ENCODE peak calls at places on chromosome 6, in ten cellular contexts. One of them, this sample, is unnamed.

GRCh38 chr6:99588618-99589289 is 17.9 kb upstream of the PRDM13 start:
- DNase-seq in OCI-LY7: no peak
- DNase-seq in cardiac muscle cell: peak; percentile 83
- DNase-seq in AG08395: peak; percentile 75
- DNase-seq in brain pericyte: no peak
- DNase-seq in lower leg skin: peak; percentile 51
- DNase-seq in H7: peak; percentile 84
- DNase-seq in GM03348: peak; percentile 77
- DNase-seq in colonic mucosa: peak; percentile 65
- DNase-seq in M059J: peak; percentile 68
- DNase-seq in this sample: peak; percentile 75

GRCh38 chr6:151260191-151260590 is 20.4 kb downstream of the AKAP12 start:
- DNase-seq in brain pericyte: no peak
- DNase-seq in AG08395: no peak
- DNase-seq in cardiac muscle cell: no peak
- DNase-seq in H7: no peak
- DNase-seq in GM03348: no peak
- DNase-seq in OCI-LY7: no peak
- DNase-seq in colonic mucosa: no peak
- DNase-seq in M059J: no peak
- DNase-seq in lower leg skin: no peak
- DNase-seq in this sample: no peak

GRCh38 chr6:150934380-150934779 is 68.9 kb downstream of the MTHFD1L start:
- DNase-seq in GM03348: peak; percentile 72
- DNase-seq in lower leg skin: no peak
- DNase-seq in colonic mucosa: no peak
- DNase-seq in AG08395: peak; percentile 82
- DNase-seq in H7: no peak
- DNase-seq in OCI-LY7: no peak
- DNase-seq in brain pericyte: no peak
- DNase-seq in M059J: peak; percentile 84
- DNase-seq in cardiac muscle cell: no peak
- DNase-seq in this sample: no peak

GRCh38 chr6:21098744-21099143 is 494.8 kb upstream of the SOX4 start:
- DNase-seq in AG08395: no peak
- DNase-seq in H7: no peak
- DNase-seq in lower leg skin: no peak
- DNase-seq in M059J: no peak
- DNase-seq in OCI-LY7: no peak
- DNase-seq in colonic mucosa: no peak
- DNase-seq in brain pericyte: no peak
- DNase-seq in cardiac muscle cell: no peak
- DNase-seq in GM03348: no peak
- DNase-seq in this sample: no peak

GRCh38 chr6:159979136-159979874 is 10.4 kb downstream of the IGF2R start:
- DNase-seq in brain pericyte: no peak
- DNase-seq in AG08395: peak; percentile 44
- DNase-seq in M059J: peak; percentile 91
- DNase-seq in GM03348: peak; percentile 50
- DNase-seq in lower leg skin: no peak
- DNase-seq in colonic mucosa: peak; percentile 59
- DNase-seq in H7: peak; percentile 51
- DNase-seq in OCI-LY7: peak; percentile 80
- DNase-seq in cardiac muscle cell: peak; percentile 42
- DNase-seq in this sample: peak; percentile 43

GRCh38 chr6:14284969-14285368 is 167.4 kb downstream of the CD83 start:
- DNase-seq in lower leg skin: no peak
- DNase-seq in cardiac muscle cell: no peak
- DNase-seq in AG08395: no peak
- DNase-seq in OCI-LY7: no peak
- DNase-seq in brain pericyte: no peak
- DNase-seq in GM03348: no peak
- DNase-seq in H7: no peak
- DNase-seq in colonic mucosa: no peak
- DNase-seq in M059J: no peak
- DNase-seq in this sample: no peak

GRCh38 chr6:166173292-166173951 is 5.8 kb upstream of the TBXT start:
- DNase-seq in M059J: no peak
- DNase-seq in brain pericyte: no peak
- DNase-seq in cardiac muscle cell: peak; percentile 61
- DNase-seq in AG08395: no peak
- DNase-seq in OCI-LY7: peak; percentile 54
- DNase-seq in H7: peak; percentile 71
- DNase-seq in colonic mucosa: no peak
- DNase-seq in lower leg skin: no peak
- DNase-seq in GM03348: no peak
- DNase-seq in this sample: no peak

GRCh38 chr6:98946877-98947410 is 802 bp downstream of the FBXL4 start:
- DNase-seq in lower leg skin: no peak
- DNase-seq in brain pericyte: no peak
- DNase-seq in OCI-LY7: peak; percentile 73
- DNase-seq in M059J: peak; percentile 22
- DNase-seq in colonic mucosa: peak; percentile 50
- DNase-seq in AG08395: no peak
- DNase-seq in GM03348: no peak
- DNase-seq in H7: no peak
- DNase-seq in cardiac muscle cell: no peak
- DNase-seq in this sample: peak; percentile 45

GRCh38 chr6:52191824-52192223 is 5.6 kb downstream of the IL17A start:
- DNase-seq in AG08395: no peak
- DNase-seq in lower leg skin: no peak
- DNase-seq in brain pericyte: no peak
- DNase-seq in GM03348: no peak
- DNase-seq in OCI-LY7: no peak
- DNase-seq in H7: no peak
- DNase-seq in cardiac muscle cell: no peak
- DNase-seq in colonic mucosa: no peak
- DNase-seq in M059J: no peak
- DNase-seq in this sample: no peak

GRCh38 chr6:143279385-143279784 is 171.1 kb downstream of the ADAT2 start:
- DNase-seq in lower leg skin: no peak
- DNase-seq in cardiac muscle cell: peak; percentile 23
- DNase-seq in brain pericyte: no peak
- DNase-seq in colonic mucosa: no peak
- DNase-seq in OCI-LY7: peak; percentile 3
- DNase-seq in M059J: peak; percentile 51
- DNase-seq in AG08395: peak; percentile 37
- DNase-seq in GM03348: peak; percentile 28
- DNase-seq in H7: peak; percentile 35
- DNase-seq in this sample: no peak

GRCh38 chr6:109296305-109296915 is 85.9 kb downstream of the CD164 start:
- DNase-seq in OCI-LY7: no peak
- DNase-seq in brain pericyte: no peak
- DNase-seq in AG08395: no peak
- DNase-seq in H7: no peak
- DNase-seq in cardiac muscle cell: no peak
- DNase-seq in colonic mucosa: peak; percentile 75
- DNase-seq in M059J: peak; percentile 30
- DNase-seq in GM03348: no peak
- DNase-seq in lower leg skin: no peak
- DNase-seq in this sample: no peak

GRCh38 chr6:129267028-129267427 is 384.1 kb downstream of the LAMA2 start:
- DNase-seq in cardiac muscle cell: no peak
- DNase-seq in GM03348: no peak
- DNase-seq in M059J: no peak
- DNase-seq in brain pericyte: no peak
- DNase-seq in colonic mucosa: no peak
- DNase-seq in lower leg skin: no peak
- DNase-seq in OCI-LY7: no peak
- DNase-seq in AG08395: no peak
- DNase-seq in H7: no peak
- DNase-seq in this sample: no peak

GRCh38 chr6:89734526-89734925 is 85.1 kb downstream of the MDN1 start:
- DNase-seq in cardiac muscle cell: no peak
- DNase-seq in AG08395: no peak
- DNase-seq in colonic mucosa: no peak
- DNase-seq in lower leg skin: no peak
- DNase-seq in OCI-LY7: no peak
- DNase-seq in M059J: peak; percentile 2
- DNase-seq in brain pericyte: no peak
- DNase-seq in H7: no peak
- DNase-seq in GM03348: no peak
- DNase-seq in this sample: no peak

GRCh38 chr6:164531745-164532144 is 777.7 kb downstream of the C6orf118 start:
- DNase-seq in M059J: peak; percentile 13
- DNase-seq in colonic mucosa: no peak
- DNase-seq in AG08395: peak; percentile 19
- DNase-seq in OCI-LY7: no peak
- DNase-seq in GM03348: no peak
- DNase-seq in brain pericyte: no peak
- DNase-seq in cardiac muscle cell: no peak
- DNase-seq in H7: no peak
- DNase-seq in lower leg skin: no peak
- DNase-seq in this sample: no peak

GRCh38 chr6:69279805-69280204 is 517.0 kb downstream of the LMBRD1 start:
- DNase-seq in H7: no peak
- DNase-seq in AG08395: no peak
- DNase-seq in lower leg skin: no peak
- DNase-seq in GM03348: no peak
- DNase-seq in brain pericyte: no peak
- DNase-seq in cardiac muscle cell: no peak
- DNase-seq in OCI-LY7: no peak
- DNase-seq in colonic mucosa: no peak
- DNase-seq in M059J: peak; percentile 9
- DNase-seq in this sample: peak; percentile 26

GRCh38 chr6:48057611-48058010 is 53.4 kb downstream of the PTCHD4 start:
- DNase-seq in brain pericyte: no peak
- DNase-seq in OCI-LY7: no peak
- DNase-seq in M059J: no peak
- DNase-seq in lower leg skin: no peak
- DNase-seq in H7: no peak
- DNase-seq in AG08395: no peak
- DNase-seq in colonic mucosa: no peak
- DNase-seq in GM03348: no peak
- DNase-seq in cardiac muscle cell: no peak
- DNase-seq in this sample: no peak

GRCh38 chr6:110054664-110055386 is 76.7 kb downstream of the GPR6 start:
- DNase-seq in brain pericyte: no peak
- DNase-seq in colonic mucosa: no peak
- DNase-seq in H7: no peak
- DNase-seq in M059J: no peak
- DNase-seq in GM03348: no peak
- DNase-seq in lower leg skin: no peak
- DNase-seq in cardiac muscle cell: no peak
- DNase-seq in AG08395: no peak
- DNase-seq in OCI-LY7: no peak
- DNase-seq in this sample: no peak

GRCh38 chr6:144012534-144012933 is 4.5 kb upstream of the PLAGL1 start:
- DNase-seq in AG08395: peak; percentile 14
- DNase-seq in GM03348: peak; percentile 20
- DNase-seq in cardiac muscle cell: no peak
- DNase-seq in colonic mucosa: no peak
- DNase-seq in brain pericyte: no peak
- DNase-seq in M059J: peak; percentile 59
- DNase-seq in H7: no peak
- DNase-seq in OCI-LY7: no peak
- DNase-seq in lower leg skin: no peak
- DNase-seq in this sample: no peak

GRCh38 chr6:2429460-2429859 is 184.1 kb upstream of the GMDS start:
- DNase-seq in colonic mucosa: peak; percentile 33
- DNase-seq in cardiac muscle cell: no peak
- DNase-seq in brain pericyte: no peak
- DNase-seq in lower leg skin: no peak
- DNase-seq in AG08395: peak; percentile 18
- DNase-seq in H7: no peak
- DNase-seq in OCI-LY7: no peak
- DNase-seq in M059J: peak; percentile 54
- DNase-seq in GM03348: no peak
- DNase-seq in this sample: no peak

GRCh38 chr6:129099696-129100095 is 216.8 kb downstream of the LAMA2 start:
- DNase-seq in GM03348: no peak
- DNase-seq in M059J: no peak
- DNase-seq in AG08395: no peak
- DNase-seq in brain pericyte: no peak
- DNase-seq in lower leg skin: no peak
- DNase-seq in cardiac muscle cell: no peak
- DNase-seq in H7: no peak
- DNase-seq in colonic mucosa: no peak
- DNase-seq in OCI-LY7: no peak
- DNase-seq in this sample: no peak

GRCh38 chr6:73642530-73642929 is 11.3 kb downstream of the SLC17A5 start:
- DNase-seq in cardiac muscle cell: no peak
- DNase-seq in lower leg skin: no peak
- DNase-seq in colonic mucosa: no peak
- DNase-seq in brain pericyte: no peak
- DNase-seq in OCI-LY7: no peak
- DNase-seq in GM03348: no peak
- DNase-seq in AG08395: no peak
- DNase-seq in H7: no peak
- DNase-seq in M059J: no peak
- DNase-seq in this sample: no peak

GRCh38 chr6:54846857-54847721 is 518 bp downstream of the FAM83B start:
- DNase-seq in H7: peak; percentile 64
- DNase-seq in OCI-LY7: no peak
- DNase-seq in colonic mucosa: peak; percentile 60
- DNase-seq in lower leg skin: no peak
- DNase-seq in cardiac muscle cell: peak; percentile 46
- DNase-seq in GM03348: peak; percentile 22
- DNase-seq in brain pericyte: no peak
- DNase-seq in M059J: no peak
- DNase-seq in AG08395: no peak
- DNase-seq in this sample: peak; percentile 33

GRCh38 chr6:111184827-111185567 is 97.7 kb downstream of the SLC16A10 start:
- DNase-seq in cardiac muscle cell: no peak
- DNase-seq in M059J: no peak
- DNase-seq in H7: no peak
- DNase-seq in AG08395: no peak
- DNase-seq in brain pericyte: no peak
- DNase-seq in lower leg skin: no peak
- DNase-seq in OCI-LY7: no peak
- DNase-seq in GM03348: no peak
- DNase-seq in colonic mucosa: no peak
- DNase-seq in this sample: no peak

GRCh38 chr6:112241820-112242443 is 12.4 kb downstream of the LAMA4 start:
- DNase-seq in colonic mucosa: no peak
- DNase-seq in brain pericyte: no peak
- DNase-seq in GM03348: no peak
- DNase-seq in cardiac muscle cell: no peak
- DNase-seq in AG08395: no peak
- DNase-seq in lower leg skin: no peak
- DNase-seq in OCI-LY7: no peak
- DNase-seq in H7: no peak
- DNase-seq in M059J: no peak
- DNase-seq in this sample: no peak

GRCh38 chr6:136761227-136761922 is 30.9 kb downstream of the MAP3K5 start:
- DNase-seq in colonic mucosa: peak; percentile 35
- DNase-seq in brain pericyte: no peak
- DNase-seq in GM03348: peak; percentile 35
- DNase-seq in OCI-LY7: peak; percentile 67
- DNase-seq in lower leg skin: no peak
- DNase-seq in AG08395: peak; percentile 31
- DNase-seq in cardiac muscle cell: peak; percentile 27
- DNase-seq in H7: no peak
- DNase-seq in M059J: no peak
- DNase-seq in this sample: peak; percentile 58

GRCh38 chr6:8549381-8549780 is 114.0 kb upstream of the SLC35B3 start:
- DNase-seq in cardiac muscle cell: no peak
- DNase-seq in brain pericyte: no peak
- DNase-seq in AG08395: no peak
- DNase-seq in GM03348: no peak
- DNase-seq in H7: no peak
- DNase-seq in OCI-LY7: no peak
- DNase-seq in M059J: no peak
- DNase-seq in colonic mucosa: no peak
- DNase-seq in lower leg skin: no peak
- DNase-seq in this sample: no peak

GRCh38 chr6:88683734-88684133 is 279.7 kb downstream of the RNGTT start:
- DNase-seq in H7: no peak
- DNase-seq in brain pericyte: no peak
- DNase-seq in OCI-LY7: no peak
- DNase-seq in colonic mucosa: no peak
- DNase-seq in GM03348: no peak
- DNase-seq in lower leg skin: no peak
- DNase-seq in cardiac muscle cell: no peak
- DNase-seq in AG08395: no peak
- DNase-seq in M059J: peak; percentile 15
- DNase-seq in this sample: no peak

GRCh38 chr6:29641430-29642213 is 8.6 kb upstream of the GABBR1 start:
- DNase-seq in lower leg skin: peak; percentile 19
- DNase-seq in AG08395: no peak
- DNase-seq in M059J: no peak
- DNase-seq in colonic mucosa: peak; percentile 78
- DNase-seq in cardiac muscle cell: no peak
- DNase-seq in brain pericyte: no peak
- DNase-seq in GM03348: no peak
- DNase-seq in OCI-LY7: no peak
- DNase-seq in H7: no peak
- DNase-seq in this sample: no peak